ENCODE peak calls at places on chromosomes 13 and 19, in five cellular contexts. Z is memory B cell, Q is naive B cell, F is nephron progenitor cell, R is putamen. C is an unnamed sample.
A peak's percentile ranks its signal among the peaks of the same experiment; 100 is the strongest.

GRCh38 chr19:55537741-55538111 is 793 bp upstream of the SBK2 start:
- DNase-seq in Z (no peak), Q (no peak), F (no peak), R (no peak), C (no peak)

GRCh38 chr19:55197531-55197930 is 11.8 kb downstream of the PTPRH start:
- DNase-seq in Z (no peak), Q (no peak), F (no peak), R (no peak), C (no peak)

GRCh38 chr13:49374585-49375290 is 69.1 kb downstream of the CAB39L start:
- DNase-seq in Z (no peak), Q (no peak), F (no peak), R (no peak), C (no peak)

GRCh38 chr13:33723365-33723764 is 94.6 kb upstream of the RFC3 start:
- DNase-seq in Z (no peak), Q (no peak), F (no peak), R (no peak), C (no peak)

GRCh38 chr19:15249912-15250634 is 17.8 kb upstream of the EPHX3 start:
- DNase-seq in Z (no peak), Q (no peak), F (peak; percentile 52), R (peak; percentile 19), C (no peak)

GRCh38 chr19:3653865-3654513 is 27.4 kb upstream of the CACTIN start:
- DNase-seq in Z (no peak), Q (no peak), F (no peak), R (no peak), C (no peak)

GRCh38 chr19:8826371-8826770 is 5.7 kb downstream of the ZNF558 start:
- DNase-seq in Z (no peak), Q (no peak), F (no peak), R (no peak), C (no peak)

GRCh38 chr13:78147905-78148304 is 229.3 kb upstream of the EDNRB start:
- DNase-seq in Z (no peak), Q (no peak), F (no peak), R (no peak), C (no peak)

GRCh38 chr13:51729853-51730553 is 74.0 kb downstream of the DHRS12 start:
- DNase-seq in Z (no peak), Q (no peak), F (no peak), R (no peak), C (peak; percentile 41)

GRCh38 chr13:20438801-20439200 is 86.9 kb downstream of the CRYL1 start:
- DNase-seq in Z (no peak), Q (no peak), F (no peak), R (no peak), C (no peak)

GRCh38 chr13:32610977-32611376 is 24.7 kb downstream of the PDS5B start:
- DNase-seq in Z (no peak), Q (no peak), F (no peak), R (no peak), C (no peak)

GRCh38 chr19:8050274-8051096 is 2.1 kb upstream of the CCL25 start:
- DNase-seq in Z (peak; percentile 75), Q (peak; percentile 84), F (peak; percentile 99), R (peak; percentile 44), C (peak; percentile 62)

GRCh38 chr13:49366841-49367240 is 77.0 kb downstream of the CAB39L start:
- DNase-seq in Z (no peak), Q (no peak), F (no peak), R (no peak), C (no peak)

GRCh38 chr19:41997121-41997850 is 3.3 kb upstream of the ATP1A3 start:
- DNase-seq in Z (peak; percentile 45), Q (peak; percentile 37), F (peak; percentile 89), R (no peak), C (no peak)

C was measured in gastrocnemius medialis.